ENCODE peak calls at places on chromosomes 4 and X, in four cellular contexts. E is K562, R is GM12878, Z is HepG2. N is an unnamed sample. For H3K27me3, the result is how much of the 10 kb centered on the place peaks cover.

GRCh38 chrX:110286126-110286525 is 31.8 kb downstream of the AMMECR1 start:
- DNase-seq in R (no peak), E (no peak), Z (no peak), N (no peak)

GRCh38 chr4:182578402-182578801 is 335.2 kb downstream of the TENM3 start:
- DNase-seq in Z (no peak), E (no peak), R (no peak), N (no peak)

GRCh38 chr4:8922481-8922880 is 50.8 kb upstream of the HMX1 start:
- DNase-seq in E (no peak), Z (no peak), R (no peak), N (no peak)

GRCh38 chr4:169103966-169104412 is 93.9 kb upstream of the CBR4 start:
- DNase-seq in Z (no peak), E (no peak), R (no peak), N (peak)

GRCh38 chrX:106726485-106727437 is at the start of gene RNF128:
- DNase-seq in R (no peak), Z (peak), E (no peak), N (peak)

GRCh38 chr4:44056721-44057151 is 391.9 kb downstream of the KCTD8 start:
- DNase-seq in R (no peak), E (no peak), Z (no peak), N (peak)

GRCh38 chr4:2266181-2266580 is 4.3 kb upstream of the MXD4 start:
- DNase-seq in Z (no peak), E (no peak), R (no peak), N (peak)

GRCh38 chr4:51843309-51844156 is 580 bp downstream of the DCUN1D4 start:
- DNase-seq in R (no peak), Z (peak), E (peak), N (peak)

GRCh38 chr4:113052379-113052951 is 3.0 kb downstream of the ANK2 start:
- DNase-seq in E (no peak), Z (no peak), R (peak), N (no peak)

GRCh38 chr4:108068422-108068821 is 78.7 kb downstream of the HADH start:
- DNase-seq in R (no peak), E (no peak), Z (no peak), N (no peak)

GRCh38 chr4:165953181-165953580 is 80.1 kb downstream of the TLL1 start:
- DNase-seq in E (no peak), R (no peak), Z (no peak), N (no peak)

GRCh38 chrX:44042731-44043130 is 69.5 kb upstream of the NDP start:
- DNase-seq in E (no peak), R (no peak), Z (no peak), N (no peak)

GRCh38 chr4:26736621-26737020 is 124.0 kb upstream of the STIM2 start:
- DNase-seq in R (no peak), E (no peak), Z (no peak), N (no peak)

GRCh38 chrX:131747173-131747572 is 203.3 kb downstream of the OR13H1 start:
- DNase-seq in R (peak), E (no peak), Z (no peak), N (peak)

GRCh38 chr4:35689866-35690265 is 554.4 kb downstream of the ARAP2 start:
- DNase-seq in E (no peak), R (no peak), Z (no peak), N (no peak)

GRCh38 chrX:39605183-39605582 is 492.6 kb downstream of the BCOR start:
- DNase-seq in R (no peak), Z (no peak), E (no peak), N (peak)

GRCh38 chrX:150182176-150182575 is 180.9 kb upstream of the MAMLD1 start:
- DNase-seq in E (no peak), R (no peak), Z (no peak), N (no peak)

GRCh38 chrX:11412715-11413623 is 119.8 kb downstream of the AMELX start:
- DNase-seq in R (no peak), Z (no peak), E (no peak), N (no peak)

GRCh38 chrX:135010921-135011320 is 11.4 kb downstream of the RTL8B start:
- DNase-seq in E (no peak), Z (no peak), R (no peak), N (no peak)

GRCh38 chr4:140363558-140363957 is 9.9 kb upstream of the SCOC start:
- DNase-seq in E (no peak), R (no peak), Z (no peak), N (peak)

GRCh38 chrX:54043696-54044125 is 562 bp downstream of the PHF8 start:
- DNase-seq in E (peak), R (no peak), Z (no peak), N (peak)

GRCh38 chrX:128781506-128781905 is 729.3 kb upstream of the ACTRT1 start:
- DNase-seq in Z (peak), R (no peak), E (no peak), N (peak)

GRCh38 chr4:105657117-105657765 is 51.2 kb downstream of the INTS12 start:
- DNase-seq in Z (no peak), R (no peak), E (no peak), N (no peak)

GRCh38 chrX:124086411-124086810 is 124.9 kb downstream of the STAG2 start:
- DNase-seq in E (no peak), R (no peak), Z (no peak), N (no peak)

GRCh38 chr4:6332042-6332668 is 62.5 kb downstream of the WFS1 start:
- DNase-seq in R (no peak), E (peak), Z (no peak), N (peak)

GRCh38 chr4:40185830-40186664 is 10.8 kb upstream of the RHOH start:
- DNase-seq in Z (no peak), E (no peak), R (peak), N (no peak)

GRCh38 chr4:56907489-56908205 is at the start of gene REST:
- DNase-seq in R (no peak), E (peak), Z (peak), N (peak)

GRCh38 chr4:86283341-86283740 is 76.5 kb downstream of the MAPK10 start:
- DNase-seq in Z (no peak), R (no peak), E (no peak), N (no peak)

GRCh38 chr4:86274642-86275041 is 85.2 kb downstream of the MAPK10 start:
- DNase-seq in E (no peak), R (no peak), Z (no peak), N (no peak)

GRCh38 chr4:86279247-86279960 is 80.4 kb downstream of the MAPK10 start:
- DNase-seq in R (no peak), Z (no peak), E (no peak), N (no peak)

DNA sequence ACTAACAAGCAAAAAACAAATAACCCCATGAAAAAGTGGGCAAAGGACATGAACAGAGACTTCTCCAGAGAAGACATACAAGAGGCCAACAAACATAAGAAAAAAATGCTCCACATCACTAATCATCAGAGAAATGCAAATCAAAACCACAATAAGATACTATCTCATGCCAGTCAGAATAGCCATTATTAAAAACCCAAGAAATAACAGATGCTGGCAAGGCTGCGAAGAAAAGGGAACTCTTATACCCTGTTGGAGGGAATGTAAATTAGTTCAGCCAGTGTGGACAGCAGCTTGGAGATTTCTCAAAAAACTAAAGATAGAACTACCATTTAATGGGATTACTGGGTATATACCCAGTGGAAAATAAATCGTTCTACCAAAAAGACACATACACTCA is 79.6 kb downstream of the MAPK10 start:
- DNase-seq in E (no peak), R (no peak), Z (no peak), N (no peak)
- TF ChIP-seq JUND in E (no peak), R (no peak), Z (no peak), N (peak)

GRCh38 chrX:101957174-101957573 is 25.3 kb upstream of the ZMAT1 start:
- DNase-seq in R (no peak), E (no peak), Z (no peak), N (no peak)

GRCh38 chrX:101956556-101956955 is 24.7 kb upstream of the ZMAT1 start:
- DNase-seq in R (no peak), Z (no peak), E (no peak), N (no peak)

GRCh38 chrX:101958139-101958538 is 26.3 kb upstream of the ZMAT1 start:
- DNase-seq in E (no peak), Z (no peak), R (no peak), N (no peak)
- TF ChIP-seq USF2 in E (no peak), Z (no peak), R (no peak), N (no peak)

GRCh38 chr4:3703343-3703676 is 62.9 kb upstream of the ADRA2C start:
- DNase-seq in R (no peak), Z (no peak), E (no peak), N (no peak)

GRCh38 chr4:3703677-3704521 is 62.3 kb upstream of the ADRA2C start:
- DNase-seq in E (no peak), Z (no peak), R (no peak), N (no peak)

GRCh38 chr4:3702084-3702521 is 64.1 kb upstream of the ADRA2C start:
- DNase-seq in R (no peak), Z (no peak), E (no peak), N (no peak)

GRCh38 chr4:3701271-3702083 is 64.7 kb upstream of the ADRA2C start:
- DNase-seq in Z (no peak), E (no peak), R (no peak), N (no peak)

GRCh38 chr4:3702551-3703221 is 63.5 kb upstream of the ADRA2C start:
- DNase-seq in E (no peak), Z (no peak), R (no peak), N (no peak)
- H3K27me3 ChIP-seq in E (half or more), Z (under half), R (under half), N (under half)

GRCh38 chr4:15682340-15682725 is 706 bp downstream of the FAM200B start:
- DNase-seq in E (no peak), Z (no peak), R (no peak), N (no peak)
- TF ChIP-seq JUND in E (no peak), Z (no peak), R (no peak), N (no peak)

DNA sequence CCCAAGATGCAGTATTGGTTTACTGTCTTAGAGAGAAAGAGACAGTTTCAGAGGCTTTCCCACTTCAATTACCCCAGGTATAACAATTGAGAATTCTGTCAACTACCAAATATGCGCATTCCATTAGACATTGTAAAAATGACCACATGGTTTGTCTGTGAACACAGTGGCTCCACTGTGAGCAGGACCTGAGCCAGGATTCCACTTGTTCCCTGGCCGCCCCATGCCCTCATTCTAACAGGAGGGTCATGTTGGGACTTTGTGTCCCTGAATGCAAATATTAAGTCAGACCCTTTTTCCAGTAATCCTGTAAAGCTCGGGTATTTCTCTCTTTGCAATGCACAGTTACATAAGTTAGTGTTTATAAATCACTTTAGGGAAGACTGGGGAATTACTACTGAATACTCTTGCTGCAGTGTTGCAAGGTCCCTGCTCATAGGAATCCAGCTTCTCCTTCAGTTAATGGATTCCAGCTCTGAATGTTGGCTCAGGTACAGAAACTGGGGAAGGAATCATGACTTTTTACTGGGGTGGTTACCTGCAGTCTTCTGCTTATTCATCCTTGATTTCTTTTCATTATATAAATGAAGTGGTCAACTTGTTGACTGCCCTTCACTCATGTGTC is 260.9 kb downstream of the PDGFC start:
- DNase-seq in R (no peak), Z (peak), E (no peak), N (no peak)
- TF ChIP-seq USF2 in R (no peak), Z (no peak), E (no peak), N (no peak)

GRCh38 chr4:139275281-139275735 is 4.7 kb downstream of the MGARP start:
- DNase-seq in E (no peak), Z (no peak), R (no peak), N (peak)
- H3K27me3 ChIP-seq in E (under half), Z (under half), R (under half), N (under half)

GRCh38 chrX:16162391-16162790 is 4.9 kb upstream of the MAGEB17 start:
- DNase-seq in R (no peak), Z (no peak), E (no peak), N (no peak)
- TF ChIP-seq JUND in R (no peak), Z (no peak), E (no peak), N (no peak)

GRCh38 chr4:186150926-186151325 is 40.4 kb upstream of the CYP4V2 start:
- DNase-seq in E (no peak), R (no peak), Z (no peak), N (no peak)

GRCh38 chr4:186148335-186148975 is 42.9 kb upstream of the CYP4V2 start:
- DNase-seq in Z (no peak), R (no peak), E (no peak), N (no peak)

GRCh38 chr4:186146443-186146842 is 41.9 kb downstream of the FAM149A start:
- DNase-seq in Z (no peak), E (no peak), R (no peak), N (no peak)

GRCh38 chr4:186151499-186151898 is 39.9 kb upstream of the CYP4V2 start:
- DNase-seq in E (no peak), R (no peak), Z (no peak), N (no peak)

GRCh38 chr4:186149872-186150271 is 41.5 kb upstream of the CYP4V2 start:
- DNase-seq in E (peak), Z (peak), R (no peak), N (no peak)
- TF ChIP-seq USF2 in E (no peak), Z (no peak), R (no peak), N (no peak)

DNA sequence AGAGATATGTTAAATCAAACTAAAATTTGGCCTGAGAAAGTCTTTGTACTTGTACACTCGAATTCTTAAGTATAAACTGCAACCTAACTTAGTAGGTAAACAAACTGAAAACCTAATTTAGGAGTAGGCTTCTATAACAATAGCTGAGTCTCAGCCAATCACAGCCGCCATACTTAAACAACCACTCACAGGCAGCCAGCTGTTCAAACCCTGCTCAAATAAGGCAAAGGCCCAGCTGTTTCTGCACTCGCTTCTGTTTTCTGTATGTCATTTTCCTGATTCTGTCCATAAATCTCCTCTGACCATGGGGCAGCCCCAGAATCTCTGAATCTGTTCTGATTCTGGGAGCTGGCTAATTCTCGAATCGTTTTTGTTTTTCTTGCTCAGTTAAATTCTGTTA is 7.8 kb upstream of the PLS3 start:
- DNase-seq in Z (no peak), R (no peak), E (no peak), N (no peak)
- H3K27me3 ChIP-seq in Z (under half), R (under half), E (under half), N (under half)

N was measured in SK-N-SH.